ENCODE peak calls at places on chromosomes 11 and 22, in ten cellular contexts. S is ovary, I is IMR-90, J is H54, G is Peyer's patch, T is HCT116, X is NB4, E is tibial nerve, P is uterus, Y is adrenal gland. D is an unnamed sample.

GRCh38 chr11:88692306-88692705 is 354.8 kb upstream of the CTSC start:
- DNase-seq in G (no peak), E (no peak), P (no peak), X (no peak), I (no peak), S (no peak), J (no peak), Y (no peak), T (no peak), D (no peak)

GRCh38 chr11:104765401-104765800 is 132.9 kb downstream of the CASP12 start:
- DNase-seq in I (peak; percentile 22), E (no peak), G (no peak), J (no peak), T (no peak), Y (no peak), S (no peak), P (no peak), X (no peak), D (no peak)

GRCh38 chr11:69296890-69297224 is 2.9 kb downstream of the MYEOV start:
- DNase-seq in S (no peak), Y (no peak), I (no peak), J (no peak), G (no peak), T (no peak), P (no peak), E (no peak), X (no peak), D (no peak)

GRCh38 chr22:42440728-42441127 is 8.5 kb upstream of the NFAM1 start:
- DNase-seq in G (no peak), P (no peak), E (no peak), T (no peak), X (no peak), S (no peak), Y (no peak), I (no peak), J (no peak), D (no peak)

GRCh38 chr11:114075891-114076441 is 16.5 kb downstream of the ZBTB16 start:
- DNase-seq in G (no peak), T (peak; percentile 6), Y (peak; percentile 82), P (peak; percentile 65), X (peak; percentile 56), S (no peak), I (peak; percentile 24), J (peak; percentile 8), E (no peak), D (no peak)

GRCh38 chr11:14522245-14522644 is 2.1 kb upstream of the PSMA1 start:
- DNase-seq in P (no peak), E (no peak), X (no peak), G (no peak), T (no peak), J (no peak), Y (no peak), I (no peak), S (no peak), D (no peak)

GRCh38 chr22:41828516-41828915 is 4.4 kb upstream of the SREBF2 start:
- DNase-seq in P (no peak), E (no peak), Y (no peak), X (no peak), T (no peak), J (no peak), S (no peak), G (no peak), I (no peak), D (no peak)

GRCh38 chr22:37218771-37219411 is 6.6 kb upstream of the SSTR3 start:
- DNase-seq in G (no peak), J (no peak), S (no peak), T (no peak), E (no peak), P (no peak), X (no peak), I (no peak), Y (no peak), D (peak; percentile 67)

GRCh38 chr11:114276077-114276476 is 20.1 kb upstream of the NNMT start:
- DNase-seq in X (no peak), E (no peak), P (no peak), G (no peak), S (no peak), Y (no peak), I (no peak), T (no peak), J (no peak), D (no peak)

GRCh38 chr11:116702772-116703360 is 69.9 kb downstream of the BUD13 start:
- DNase-seq in Y (no peak), T (no peak), E (no peak), G (peak; percentile 10), X (no peak), P (no peak), I (no peak), J (no peak), S (no peak), D (no peak)

GRCh38 chr11:68997995-68998348 is 15.1 kb downstream of the MRGPRF start:
- DNase-seq in J (no peak), E (no peak), X (no peak), P (no peak), Y (no peak), T (no peak), S (no peak), I (no peak), G (no peak), D (no peak)

GRCh38 chr11:76355172-76355571 is 25.8 kb downstream of the THAP12 start:
- DNase-seq in X (no peak), E (no peak), P (no peak), J (no peak), Y (no peak), T (no peak), G (no peak), S (no peak), I (no peak), D (no peak)

GRCh38 chr11:5369793-5370192 is 13.8 kb upstream of the OR51M1 start:
- DNase-seq in X (peak; percentile 16), G (no peak), T (no peak), S (no peak), P (no peak), Y (no peak), J (no peak), E (no peak), I (peak; percentile 90), D (no peak)

GRCh38 chr11:37509471-37509870 is 911.4 kb upstream of the RAG2 start:
- DNase-seq in S (no peak), E (no peak), X (no peak), G (no peak), Y (no peak), J (no peak), T (no peak), P (no peak), I (no peak), D (no peak)

GRCh38 chr11:19868281-19868821 is 155.7 kb downstream of the NAV2 start:
- DNase-seq in E (peak; percentile 14), T (no peak), Y (peak; percentile 22), J (peak; percentile 50), I (peak; percentile 65), P (no peak), X (peak; percentile 2), S (no peak), G (no peak), D (no peak)

GRCh38 chr11:66081505-66081904 is 11.4 kb downstream of the PACS1 start:
- DNase-seq in J (no peak), Y (peak; percentile 36), E (peak; percentile 21), G (no peak), P (no peak), T (no peak), X (peak; percentile 84), S (no peak), I (no peak), D (peak; percentile 52)
- TF ChIP-seq POLR2A in J (no peak), Y (no peak), E (no peak), G (no peak), P (no peak), T (no peak), X (no peak), S (no peak), I (no peak), D (no peak)

GRCh38 chr22:20271114-20271994 is 3.2 kb upstream of the RTN4R start:
- DNase-seq in I (no peak), T (no peak), G (no peak), S (no peak), J (no peak), Y (peak; percentile 91), P (no peak), X (no peak), E (no peak), D (no peak)
- TF ChIP-seq POLR2A in I (no peak), T (no peak), G (no peak), S (no peak), J (no peak), Y (no peak), P (no peak), X (no peak), E (no peak), D (no peak)

DNA sequence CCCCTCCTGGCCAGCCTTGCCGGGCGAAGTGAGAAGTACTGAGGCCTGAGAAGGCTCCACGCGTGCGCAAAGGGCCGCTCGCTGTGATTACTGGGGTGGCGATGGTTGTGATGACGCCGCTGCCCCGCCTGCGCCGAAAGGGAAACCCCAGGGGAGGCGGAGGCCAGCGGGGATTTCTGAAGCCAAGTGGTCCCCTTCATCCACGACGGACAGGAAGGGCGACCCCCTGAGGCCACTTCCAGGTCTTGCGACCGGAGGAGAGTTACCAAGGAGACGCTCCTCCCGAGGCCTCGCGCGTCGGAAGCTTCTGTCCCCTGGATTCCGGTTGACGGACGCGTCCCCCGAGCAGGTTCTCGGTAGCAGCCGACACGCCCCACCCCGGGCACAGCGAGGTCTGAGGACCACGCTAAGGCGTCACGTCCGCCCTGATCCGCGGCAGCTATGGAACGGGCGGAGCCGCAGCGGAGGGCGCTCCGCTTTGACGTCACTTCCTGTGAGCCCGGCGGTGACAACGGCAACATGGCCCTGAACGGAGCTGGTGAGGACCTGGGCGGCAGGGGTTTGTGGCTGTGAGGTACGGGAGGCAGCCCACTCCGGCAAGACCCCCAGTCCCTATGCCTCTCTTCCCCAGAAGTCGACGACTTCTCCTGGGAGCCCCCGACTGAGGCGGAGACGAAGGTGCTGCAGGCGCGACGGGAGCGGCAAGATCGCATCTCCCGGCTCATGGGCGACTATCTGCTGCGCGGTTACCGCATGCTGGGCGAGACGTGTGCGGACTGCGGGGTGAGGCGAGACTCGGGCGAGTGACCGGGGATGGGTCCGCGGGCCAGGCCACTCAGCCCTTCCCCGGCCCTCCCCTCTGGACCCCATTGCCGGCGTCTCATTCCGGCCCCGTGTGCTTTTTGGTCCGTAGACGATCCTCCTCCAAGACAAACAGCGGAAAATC is at the start of gene ZNRD2:
- DNase-seq in G (peak; percentile 98), Y (peak; percentile 99), E (peak; percentile 91), X (peak; percentile 100), P (peak; percentile 98), I (peak; percentile 99), J (peak; percentile 97), T (peak; percentile 97), S (peak; percentile 98), D (peak; percentile 98)
- TF ChIP-seq POLR2A in G (peak; percentile 74), Y (peak; percentile 76), E (peak; percentile 75), X (peak; percentile 85), P (peak; percentile 83), I (peak; percentile 73), J (peak; percentile 72), T (peak; percentile 36), S (peak; percentile 86), D (peak; percentile 76)

DNA sequence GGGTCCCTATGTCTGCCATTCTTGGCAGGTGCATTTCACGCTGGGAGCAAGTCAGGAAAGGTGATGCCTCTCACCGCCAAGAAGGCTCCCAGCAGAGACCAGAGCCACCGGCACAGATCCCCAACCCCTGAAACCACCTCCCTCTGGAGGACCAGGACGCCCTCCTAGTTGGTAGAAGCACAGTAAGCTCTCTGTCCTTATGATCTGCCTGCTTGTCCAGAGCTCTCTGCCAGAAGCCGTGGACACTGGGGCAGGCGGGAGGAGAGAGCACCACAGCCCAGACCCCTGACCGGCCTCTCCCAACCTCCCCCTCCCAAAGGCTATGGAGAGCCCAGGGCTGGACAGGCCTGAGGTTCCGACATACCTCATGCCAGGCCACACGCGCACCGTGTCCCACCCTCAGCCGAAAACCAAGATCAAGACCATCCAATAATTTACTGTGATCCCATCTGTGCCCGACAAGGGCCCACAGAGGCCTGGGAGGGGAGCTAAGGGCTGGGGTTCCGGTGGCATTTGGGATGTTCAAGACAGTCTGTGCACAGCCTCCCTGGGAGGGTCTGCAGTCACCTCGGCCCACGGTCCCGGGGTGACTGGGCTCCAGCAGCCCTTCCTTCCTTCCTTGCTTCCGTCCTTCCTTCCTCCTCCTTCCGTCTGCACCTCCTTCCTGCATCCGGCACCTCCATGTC is 3.4 kb downstream of the HRAS start:
- DNase-seq in P (no peak), Y (no peak), J (no peak), G (peak; percentile 40), T (no peak), S (no peak), I (no peak), E (no peak), X (no peak), D (no peak)
- TF ChIP-seq POLR2A in P (no peak), Y (no peak), J (no peak), G (no peak), T (no peak), S (no peak), I (no peak), E (no peak), X (no peak), D (no peak)